ENCODE peak calls at places on chromosome 21, in eight cellular contexts. L is heart left ventricle, U is left ventricle myocardium superior, B is MV-4-11, C is prostate gland, X is cardiac muscle cell, K is H54, F is NT2/D1. D is an unnamed sample.

GRCh38 chr21:26388731-26389231 is 184.3 kb downstream of the CYYR1 start:
- DNase-seq in L (no peak), U (no peak), B (no peak), C (no peak), X (no peak), K (no peak), F (no peak), D (no peak)

GRCh38 chr21:14989359-14989758 is 75.4 kb downstream of the NRIP1 start:
- DNase-seq in L (peak), U (no peak), B (no peak), C (no peak), X (no peak), K (no peak), F (no peak), D (no peak)

GRCh38 chr21:42438316-42439205 is 34.9 kb downstream of the UBASH3A start:
- DNase-seq in L (no peak), U (no peak), B (no peak), C (no peak), X (no peak), K (no peak), F (no peak), D (no peak)

GRCh38 chr21:25660233-25660632 is 21.2 kb downstream of the JAM2 start:
- DNase-seq in L (no peak), U (no peak), B (no peak), C (no peak), X (no peak), K (no peak), F (no peak), D (no peak)

GRCh38 chr21:17688912-17689874 is 76.5 kb upstream of the BTG3 start:
- DNase-seq in L (peak), U (peak), B (no peak), C (peak), X (no peak), K (no peak), F (no peak), D (peak)

GRCh38 chr21:30072496-30072895 is 94.1 kb downstream of the CLDN17 start:
- DNase-seq in L (no peak), U (no peak), B (no peak), C (peak), X (peak), K (no peak), F (peak), D (no peak)

GRCh38 chr21:32253215-32253641 is 25.6 kb downstream of the MIS18A start:
- DNase-seq in L (peak), U (peak), B (no peak), C (no peak), X (peak), K (peak), F (no peak), D (no peak)

GRCh38 chr21:35476616-35477395 is 427.7 kb upstream of the RUNX1 start:
- DNase-seq in L (no peak), U (no peak), B (no peak), C (no peak), X (no peak), K (no peak), F (no peak), D (no peak)

GRCh38 chr21:31668651-31669491 is 9.4 kb downstream of the SOD1 start:
- DNase-seq in L (no peak), U (no peak), B (no peak), C (no peak), X (no peak), K (no peak), F (no peak), D (no peak)

GRCh38 chr21:45874716-45875415 is 106.7 kb upstream of the COL6A1 start:
- DNase-seq in L (peak), U (peak), B (peak), C (no peak), X (no peak), K (peak), F (no peak), D (no peak)

GRCh38 chr21:37758997-37759396 is 157.3 kb downstream of the KCNJ6 start:
- DNase-seq in L (no peak), U (no peak), B (peak), C (peak), X (peak), K (peak), F (peak), D (no peak)

GRCh38 chr21:27885296-27885711 is 918.4 kb upstream of the ADAMTS5 start:
- DNase-seq in L (no peak), U (no peak), B (no peak), C (no peak), X (no peak), K (no peak), F (no peak), D (no peak)

GRCh38 chr21:41923641-41924342 is 30.0 kb downstream of the C2CD2 start:
- DNase-seq in L (peak), U (peak), B (no peak), C (no peak), X (no peak), K (no peak), F (no peak), D (no peak)

GRCh38 chr21:31900121-31900895 is 27.5 kb downstream of the HUNK start:
- DNase-seq in L (no peak), U (no peak), B (no peak), C (no peak), X (no peak), K (no peak), F (no peak), D (no peak)

GRCh38 chr21:46617267-46618051 is 12.6 kb upstream of the S100B start:
- DNase-seq in L (no peak), U (no peak), B (peak), C (no peak), X (no peak), K (no peak), F (no peak), D (no peak)

GRCh38 chr21:42411197-42411869 is 7.6 kb downstream of the UBASH3A start:
- DNase-seq in L (no peak), U (no peak), B (no peak), C (no peak), X (no peak), K (no peak), F (peak), D (no peak)

GRCh38 chr21:14736162-14736561 is 190.0 kb upstream of the SAMSN1 start:
- DNase-seq in L (no peak), U (no peak), B (peak), C (no peak), X (no peak), K (no peak), F (no peak), D (no peak)

GRCh38 chr21:26769613-26770188 is 75.5 kb downstream of the ADAMTS1 start:
- DNase-seq in L (no peak), U (no peak), B (no peak), C (no peak), X (peak), K (no peak), F (no peak), D (no peak)

GRCh38 chr21:16181024-16181423 is 451.2 kb downstream of the USP25 start:
- DNase-seq in L (no peak), U (no peak), B (no peak), C (no peak), X (no peak), K (no peak), F (no peak), D (no peak)

GRCh38 chr21:36811762-36812161 is 112.8 kb downstream of the SIM2 start:
- DNase-seq in L (no peak), U (no peak), B (no peak), C (no peak), X (no peak), K (no peak), F (no peak), D (no peak)

GRCh38 chr21:37551406-37552355 is 185.1 kb downstream of the DYRK1A start:
- DNase-seq in L (no peak), U (no peak), B (no peak), C (no peak), X (no peak), K (peak), F (no peak), D (no peak)

GRCh38 chr21:42585881-42586280 is 67.5 kb upstream of the PDE9A start:
- DNase-seq in L (no peak), U (no peak), B (no peak), C (no peak), X (no peak), K (no peak), F (no peak), D (no peak)

GRCh38 chr21:45357436-45358260 is 47.3 kb upstream of the COL18A1 start:
- DNase-seq in L (peak), U (peak), B (no peak), C (no peak), X (no peak), K (no peak), F (no peak), D (no peak)

GRCh38 chr21:42581676-42582371 is 68.2 kb downstream of the SLC37A1 start:
- DNase-seq in L (peak), U (no peak), B (no peak), C (no peak), X (no peak), K (no peak), F (no peak), D (no peak)

GRCh38 chr21:15063821-15064575 is 802 bp downstream of the NRIP1 start:
- DNase-seq in L (peak), U (peak), B (no peak), C (peak), X (peak), K (peak), F (no peak), D (peak)

GRCh38 chr21:40783404-40783803 is 63.6 kb downstream of the DSCAM start:
- DNase-seq in L (no peak), U (no peak), B (no peak), C (no peak), X (no peak), K (no peak), F (no peak), D (no peak)

GRCh38 chr21:46297311-46298082 is 11.4 kb downstream of the YBEY start:
- DNase-seq in L (peak), U (peak), B (no peak), C (no peak), X (no peak), K (no peak), F (no peak), D (no peak)

GRCh38 chr21:41966872-41967621 is 13.2 kb upstream of the C2CD2 start:
- DNase-seq in L (no peak), U (no peak), B (no peak), C (no peak), X (no peak), K (no peak), F (no peak), D (no peak)

GRCh38 chr21:36709030-36709867 is 10.3 kb downstream of the SIM2 start:
- DNase-seq in L (no peak), U (no peak), B (no peak), C (no peak), X (no peak), K (no peak), F (no peak), D (peak)

D was measured in dorsolateral prefrontal cortex.